ENCODE peak calls at places on chromosomes 6 and 20, in four cellular contexts. P is endothelial cell of umbilical vein, O is tibial artery, Q is fibroblast of the aortic adventitia. H is an unnamed sample.

GRCh38 chr6:14107000-14107399 is 10.6 kb upstream of the CD83 start:
- DNase-seq in P (no peak), O (no peak), Q (no peak), H (no peak)

GRCh38 chr6:27494987-27495385 is 22.1 kb upstream of the ZNF184 start:
- DNase-seq in P (no peak), O (no peak), Q (no peak), H (no peak)

GRCh38 chr20:40144581-40144980 is 544.5 kb downstream of the MAFB start:
- DNase-seq in P (no peak), O (no peak), Q (no peak), H (no peak)

GRCh38 chr6:15427360-15428070 is 181.6 kb downstream of the JARID2 start:
- DNase-seq in P (peak; percentile 40), O (no peak), Q (no peak), H (no peak)

GRCh38 chr6:121222656-121223055 is 111.6 kb downstream of the TBC1D32 start:
- DNase-seq in P (peak; percentile 21), O (no peak), Q (peak; percentile 54), H (peak; percentile 74)

GRCh38 chr6:155583997-155584396 is 128.4 kb upstream of the NOX3 start:
- DNase-seq in P (no peak), O (no peak), Q (no peak), H (no peak)

GRCh38 chr20:44706371-44707258 is 8.6 kb upstream of the CCN5 start:
- DNase-seq in P (no peak), O (peak; percentile 98), Q (peak; percentile 82), H (peak; percentile 48)

GRCh38 chr6:108666656-108667260 is 106.0 kb downstream of the FOXO3 start:
- DNase-seq in P (no peak), O (no peak), Q (no peak), H (no peak)

GRCh38 chr6:119647309-119647708 is 297.7 kb upstream of the MAN1A1 start:
- DNase-seq in P (no peak), O (no peak), Q (peak; percentile 63), H (no peak)

GRCh38 chr6:129104131-129104530 is 221.2 kb downstream of the LAMA2 start:
- DNase-seq in P (no peak), O (no peak), Q (peak; percentile 89), H (peak; percentile 39)

GRCh38 chr20:32456869-32457421 is 98.8 kb downstream of the ASXL1 start:
- DNase-seq in P (no peak), O (no peak), Q (no peak), H (peak; percentile 22)

GRCh38 chr6:69578366-69578890 is 218.4 kb downstream of the LMBRD1 start:
- DNase-seq in P (no peak), O (no peak), Q (no peak), H (no peak)

GRCh38 chr6:41901882-41902519 is 6.8 kb upstream of the USP49 start:
- DNase-seq in P (no peak), O (no peak), Q (no peak), H (peak; percentile 28)

GRCh38 chr6:64250126-64250525 is 614.5 kb downstream of the PHF3 start:
- DNase-seq in P (no peak), O (no peak), Q (peak; percentile 10), H (no peak)

GRCh38 chr20:56003966-56004365 is 1.4 kb downstream of the CBLN4 start:
- DNase-seq in P (no peak), O (no peak), Q (no peak), H (no peak)

GRCh38 chr20:18831830-18832229 is 18.2 kb downstream of the SCP2D1 start:
- DNase-seq in P (no peak), O (no peak), Q (no peak), H (no peak)

GRCh38 chr20:24813936-24814335 is 135.1 kb upstream of the CST7 start:
- DNase-seq in P (no peak), O (no peak), Q (no peak), H (no peak)

GRCh38 chr6:17719323-17720041 is 12.8 kb upstream of the NUP153 start:
- DNase-seq in P (no peak), O (no peak), Q (no peak), H (no peak)

GRCh38 chr20:38245753-38246152 is 14.8 kb downstream of the KIAA1755 start:
- DNase-seq in P (no peak), O (no peak), Q (no peak), H (no peak)

GRCh38 chr6:28553986-28554881 is 28.6 kb downstream of the GPX5 start:
- DNase-seq in P (no peak), O (no peak), Q (no peak), H (no peak)

GRCh38 chr20:14431568-14431967 is 94.2 kb upstream of the FLRT3 start:
- DNase-seq in P (no peak), O (no peak), Q (no peak), H (no peak)

GRCh38 chr20:14434379-14435136 is 97.1 kb upstream of the FLRT3 start:
- DNase-seq in P (no peak), O (no peak), Q (peak; percentile 38), H (no peak)

GRCh38 chr20:14432597-14432996 is 95.2 kb upstream of the FLRT3 start:
- DNase-seq in P (no peak), O (no peak), Q (no peak), H (no peak)
- TF ChIP-seq CTCF in P (no peak), O (no peak), Q (no peak), H (no peak)

GRCh38 chr20:63228786-63229185 is 6.9 kb upstream of the BIRC7 start:
- DNase-seq in P (no peak), O (no peak), Q (no peak), H (no peak)

GRCh38 chr20:63233924-63234323 is 1.8 kb upstream of the BIRC7 start:
- DNase-seq in P (no peak), O (no peak), Q (no peak), H (no peak)

GRCh38 chr20:63232235-63233060 is 3.3 kb upstream of the BIRC7 start:
- DNase-seq in P (peak; percentile 11), O (no peak), Q (peak; percentile 85), H (peak; percentile 89)

GRCh38 chr20:63233061-63233344 is 2.7 kb upstream of the BIRC7 start:
- DNase-seq in P (no peak), O (no peak), Q (no peak), H (no peak)

DNA sequence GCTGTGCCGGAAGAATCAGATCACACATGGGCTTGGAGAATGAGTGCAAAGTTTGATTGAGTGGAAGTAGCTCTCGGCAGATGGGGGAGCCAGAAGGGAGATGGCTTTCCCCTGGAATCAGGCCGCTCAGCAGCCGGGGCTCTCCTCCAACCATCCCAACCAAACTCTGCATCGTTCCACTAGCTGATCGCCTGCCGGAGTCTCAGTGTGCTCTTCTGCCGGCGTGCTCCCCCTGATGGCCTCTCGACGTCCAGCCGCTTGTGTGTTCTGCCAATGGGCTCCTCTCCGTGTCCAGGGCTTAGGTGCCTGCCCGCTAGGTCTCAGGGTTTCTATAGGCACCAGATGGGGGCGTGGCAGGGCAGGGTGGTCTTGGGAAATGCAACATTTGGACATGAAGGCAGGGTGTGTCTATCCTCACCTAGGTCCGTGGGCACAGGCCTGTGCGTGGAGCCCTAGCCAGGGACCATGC is 4.9 kb upstream of the BIRC7 start:
- DNase-seq in P (peak; percentile 54), O (no peak), Q (peak; percentile 65), H (peak; percentile 53)
- TF ChIP-seq CTCF in P (peak; percentile 25), O (peak; percentile 42), Q (peak; percentile 78), H (peak; percentile 70)

DNA sequence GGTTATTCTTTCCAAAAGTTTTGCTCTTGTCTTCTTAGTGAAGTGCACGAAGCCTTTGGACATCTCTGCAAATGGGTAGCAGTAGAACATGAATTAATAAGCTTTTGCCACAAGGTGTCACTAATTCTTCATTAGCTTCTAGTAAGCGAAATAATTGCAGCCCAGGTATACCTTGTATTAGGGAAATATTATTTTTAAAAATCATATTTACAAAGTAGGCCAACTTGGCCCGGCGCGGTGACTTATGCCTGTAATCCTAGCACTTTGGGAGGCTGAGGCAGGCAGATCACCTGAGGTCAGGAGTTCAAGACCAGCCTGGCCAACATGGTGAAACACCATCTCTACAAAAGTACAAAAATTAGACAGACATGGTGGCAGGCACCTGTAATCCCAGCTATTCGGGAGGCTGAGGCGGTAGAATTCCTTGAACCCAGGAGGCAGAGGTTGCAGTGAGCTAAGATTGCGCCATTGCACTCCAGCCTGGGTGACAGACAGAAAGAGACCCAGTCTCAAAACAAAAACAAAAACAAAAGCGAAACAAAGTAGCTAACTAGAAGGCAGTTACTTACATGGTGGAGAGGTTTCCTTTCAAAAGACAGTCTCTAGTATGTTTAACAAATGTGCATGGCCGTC is 8.8 kb upstream of the RSPH3 start:
- DNase-seq in P (peak; percentile 30), O (no peak), Q (peak; percentile 47), H (peak; percentile 27)
- TF ChIP-seq CTCF in P (peak; percentile 21), O (no peak), Q (peak; percentile 30), H (peak; percentile 77)

GRCh38 chr20:36666181-36666740 is 20.3 kb upstream of the SLA2 start:
- DNase-seq in P (peak; percentile 20), O (no peak), Q (peak; percentile 60), H (peak; percentile 11)
- TF ChIP-seq CTCF in P (no peak), O (peak; percentile 47), Q (peak; percentile 26), H (peak; percentile 25)

H was measured in HFFc6.